ENCODE peak calls at places on chromosome 3, in seven cellular contexts. C is stimulated activated CD8-positive, alpha-beta memory T cell treated with anti-CD3 and anti-CD28 coated beads, Interleukin-4, amount 100 ng/mL, for 24 hours; J is NCI-H1092 treated with DMSO at 0.1 percent for 48 hours; Y is Kasumi-1; U is naive thymus-derived CD4-positive, alpha-beta T cell; N is stimulated activated effector memory CD8-positive, alpha-beta T cell treated with anti-CD3 and anti-CD28 coated beads, Interleukin-12 subunit alpha, Interleukin-12 subunit beta, amount 100 ng/mL, for 72 hours; X is left cardiac atrium. B is an unnamed sample.
A peak's percentile ranks its signal among the peaks of the same experiment; 100 is the strongest.

GRCh38 chr3:77815467-77815866 is 775.6 kb downstream of the ROBO2 start:
- DNase-seq in C (no peak), J (peak; percentile 8), Y (peak; percentile 24), U (no peak), N (no peak), X (no peak), B (no peak)

GRCh38 chr3:112794622-112795172 is 52.0 kb downstream of the CD200R1L start:
- DNase-seq in C (no peak), J (peak; percentile 8), Y (peak; percentile 78), U (no peak), N (no peak), X (no peak), B (no peak)

GRCh38 chr3:53823026-53823955 is 22.9 kb downstream of the CHDH start:
- DNase-seq in C (no peak), J (no peak), Y (no peak), U (no peak), N (no peak), X (no peak), B (no peak)

GRCh38 chr3:45690331-45691035 is 1.3 kb downstream of the SACM1L start:
- DNase-seq in C (no peak), J (no peak), Y (peak; percentile 44), U (no peak), N (peak; percentile 60), X (no peak), B (no peak)

GRCh38 chr3:31028766-31029165 is 134.3 kb upstream of the GADL1 start:
- DNase-seq in C (no peak), J (no peak), Y (no peak), U (no peak), N (no peak), X (no peak), B (no peak)

GRCh38 chr3:46090161-46090591 is 62.9 kb upstream of the XCR1 start:
- DNase-seq in C (no peak), J (no peak), Y (no peak), U (no peak), N (peak; percentile 66), X (no peak), B (no peak)

GRCh38 chr3:127739347-127740135 is 66.8 kb downstream of the ABTB1 start:
- DNase-seq in C (no peak), J (no peak), Y (no peak), U (no peak), N (no peak), X (no peak), B (no peak)

GRCh38 chr3:123638936-123639680 is 54.3 kb upstream of the HACD2 start:
- DNase-seq in C (no peak), J (no peak), Y (no peak), U (no peak), N (no peak), X (no peak), B (no peak)

GRCh38 chr3:193777524-193777923 is 184.5 kb downstream of the OPA1 start:
- DNase-seq in C (no peak), J (no peak), Y (no peak), U (no peak), N (no peak), X (no peak), B (no peak)

GRCh38 chr3:82093641-82094040 is 332.2 kb upstream of the GBE1 start:
- DNase-seq in C (no peak), J (no peak), Y (no peak), U (no peak), N (no peak), X (no peak), B (no peak)

GRCh38 chr3:73508330-73508954 is 116.3 kb downstream of the PDZRN3 start:
- DNase-seq in C (no peak), J (peak; percentile 81), Y (peak; percentile 79), U (no peak), N (no peak), X (peak; percentile 42), B (no peak)